ENCODE peak calls at places on chromosomes 5 and 9, in six cellular contexts. One of them, this sample, is unnamed.

GRCh38 chr9:133828338-133828997 is 90.3 kb upstream of the SARDH start:
- DNase-seq in stimulated activated naive CD4-positive, alpha-beta T cell: no peak
- DNase-seq in activated CD8-positive, alpha-beta T cell treated with anti-CD3 and anti-CD28 coated beads for 36 hours: no peak
- DNase-seq in upper lobe of right lung: no peak
- DNase-seq in sigmoid colon: no peak
- DNase-seq in A172: no peak
- DNase-seq in this sample: no peak

GRCh38 chr9:127920794-127921193 is 4.0 kb upstream of the ST6GALNAC4 start:
- DNase-seq in stimulated activated naive CD4-positive, alpha-beta T cell: no peak
- DNase-seq in activated CD8-positive, alpha-beta T cell treated with anti-CD3 and anti-CD28 coated beads for 36 hours: no peak
- DNase-seq in upper lobe of right lung: no peak
- DNase-seq in sigmoid colon: no peak
- DNase-seq in A172: no peak
- DNase-seq in this sample: no peak

GRCh38 chr9:5455181-5455580 is 4.8 kb downstream of the CD274 start:
- DNase-seq in stimulated activated naive CD4-positive, alpha-beta T cell: no peak
- DNase-seq in activated CD8-positive, alpha-beta T cell treated with anti-CD3 and anti-CD28 coated beads for 36 hours: no peak
- DNase-seq in upper lobe of right lung: no peak
- DNase-seq in sigmoid colon: no peak
- DNase-seq in A172: peak
- DNase-seq in this sample: peak

GRCh38 chr5:114391321-114391720 is 29.5 kb downstream of the KCNN2 start:
- DNase-seq in stimulated activated naive CD4-positive, alpha-beta T cell: no peak
- DNase-seq in activated CD8-positive, alpha-beta T cell treated with anti-CD3 and anti-CD28 coated beads for 36 hours: no peak
- DNase-seq in upper lobe of right lung: no peak
- DNase-seq in sigmoid colon: no peak
- DNase-seq in A172: peak
- DNase-seq in this sample: no peak

GRCh38 chr9:131116281-131117101 is 8.9 kb upstream of the NUP214 start:
- DNase-seq in stimulated activated naive CD4-positive, alpha-beta T cell: no peak
- DNase-seq in activated CD8-positive, alpha-beta T cell treated with anti-CD3 and anti-CD28 coated beads for 36 hours: no peak
- DNase-seq in upper lobe of right lung: peak
- DNase-seq in sigmoid colon: peak
- DNase-seq in A172: no peak
- DNase-seq in this sample: no peak

GRCh38 chr5:171650605-171651004 is 135.0 kb upstream of the SMIM23 start:
- DNase-seq in stimulated activated naive CD4-positive, alpha-beta T cell: no peak
- DNase-seq in activated CD8-positive, alpha-beta T cell treated with anti-CD3 and anti-CD28 coated beads for 36 hours: no peak
- DNase-seq in upper lobe of right lung: no peak
- DNase-seq in sigmoid colon: no peak
- DNase-seq in A172: no peak
- DNase-seq in this sample: no peak

GRCh38 chr5:106417566-106417965 is 1253.2 kb downstream of the EFNA5 start:
- DNase-seq in stimulated activated naive CD4-positive, alpha-beta T cell: no peak
- DNase-seq in activated CD8-positive, alpha-beta T cell treated with anti-CD3 and anti-CD28 coated beads for 36 hours: no peak
- DNase-seq in upper lobe of right lung: no peak
- DNase-seq in sigmoid colon: no peak
- DNase-seq in A172: no peak
- DNase-seq in this sample: no peak

GRCh38 chr5:119323630-119324000 is 32.2 kb upstream of the TNFAIP8 start:
- DNase-seq in stimulated activated naive CD4-positive, alpha-beta T cell: no peak
- DNase-seq in activated CD8-positive, alpha-beta T cell treated with anti-CD3 and anti-CD28 coated beads for 36 hours: no peak
- DNase-seq in upper lobe of right lung: no peak
- DNase-seq in sigmoid colon: no peak
- DNase-seq in A172: no peak
- DNase-seq in this sample: no peak

GRCh38 chr9:97852001-97852398 is 1.0 kb upstream of the FOXE1 start:
- DNase-seq in stimulated activated naive CD4-positive, alpha-beta T cell: peak
- DNase-seq in activated CD8-positive, alpha-beta T cell treated with anti-CD3 and anti-CD28 coated beads for 36 hours: no peak
- DNase-seq in upper lobe of right lung: no peak
- DNase-seq in sigmoid colon: no peak
- DNase-seq in A172: no peak
- DNase-seq in this sample: no peak

GRCh38 chr5:105688227-105688807 is 1982.4 kb downstream of the EFNA5 start:
- DNase-seq in stimulated activated naive CD4-positive, alpha-beta T cell: no peak
- DNase-seq in activated CD8-positive, alpha-beta T cell treated with anti-CD3 and anti-CD28 coated beads for 36 hours: no peak
- DNase-seq in upper lobe of right lung: no peak
- DNase-seq in sigmoid colon: no peak
- DNase-seq in A172: no peak
- DNase-seq in this sample: no peak

GRCh38 chr9:119905706-119906105 is 536.5 kb upstream of the BRINP1 start:
- DNase-seq in stimulated activated naive CD4-positive, alpha-beta T cell: no peak
- DNase-seq in activated CD8-positive, alpha-beta T cell treated with anti-CD3 and anti-CD28 coated beads for 36 hours: no peak
- DNase-seq in upper lobe of right lung: no peak
- DNase-seq in sigmoid colon: no peak
- DNase-seq in A172: no peak
- DNase-seq in this sample: no peak

GRCh38 chr9:80796662-80797426 is 892.5 kb downstream of the TLE1 start:
- DNase-seq in stimulated activated naive CD4-positive, alpha-beta T cell: no peak
- DNase-seq in activated CD8-positive, alpha-beta T cell treated with anti-CD3 and anti-CD28 coated beads for 36 hours: no peak
- DNase-seq in upper lobe of right lung: no peak
- DNase-seq in sigmoid colon: peak
- DNase-seq in A172: no peak
- DNase-seq in this sample: no peak

GRCh38 chr5:119742311-119742710 is 113.0 kb downstream of the FAM170A start:
- DNase-seq in stimulated activated naive CD4-positive, alpha-beta T cell: no peak
- DNase-seq in activated CD8-positive, alpha-beta T cell treated with anti-CD3 and anti-CD28 coated beads for 36 hours: no peak
- DNase-seq in upper lobe of right lung: no peak
- DNase-seq in sigmoid colon: no peak
- DNase-seq in A172: no peak
- DNase-seq in this sample: no peak